ENCODE peak calls at places on chromosomes 3 and 15, in seven cellular contexts. One of them, this sample, is unnamed.

GRCh38 chr3:65019412-65020093 is 331.8 kb upstream of the ADAMTS9 start:
- DNase-seq in HL-60: no peak
- DNase-seq in mammary epithelial cell: no peak
- DNase-seq in pancreas: peak; percentile 20
- DNase-seq in MM.1S: no peak
- DNase-seq in uterus: no peak
- DNase-seq in upper lobe of right lung: no peak
- DNase-seq in this sample: no peak

GRCh38 chr15:66306381-66306780 is 13.0 kb downstream of the DIS3L start:
- DNase-seq in HL-60: no peak
- DNase-seq in mammary epithelial cell: no peak
- DNase-seq in pancreas: no peak
- DNase-seq in MM.1S: no peak
- DNase-seq in uterus: no peak
- DNase-seq in upper lobe of right lung: no peak
- DNase-seq in this sample: no peak

GRCh38 chr3:5187920-5188418 is 462 bp downstream of the EDEM1 start:
- DNase-seq in HL-60: no peak
- DNase-seq in mammary epithelial cell: peak; percentile 35
- DNase-seq in pancreas: peak; percentile 29
- DNase-seq in MM.1S: peak; percentile 25
- DNase-seq in uterus: peak; percentile 46
- DNase-seq in upper lobe of right lung: peak; percentile 85
- DNase-seq in this sample: peak; percentile 73

GRCh38 chr3:105715372-105715771 is 153.4 kb downstream of the CBLB start:
- DNase-seq in HL-60: no peak
- DNase-seq in mammary epithelial cell: peak; percentile 91
- DNase-seq in pancreas: no peak
- DNase-seq in MM.1S: no peak
- DNase-seq in uterus: no peak
- DNase-seq in upper lobe of right lung: no peak
- DNase-seq in this sample: no peak

GRCh38 chr3:48929358-48930035 is 10.9 kb downstream of the ARIH2 start:
- DNase-seq in HL-60: no peak
- DNase-seq in mammary epithelial cell: no peak
- DNase-seq in pancreas: no peak
- DNase-seq in MM.1S: no peak
- DNase-seq in uterus: no peak
- DNase-seq in upper lobe of right lung: no peak
- DNase-seq in this sample: no peak

GRCh38 chr3:48739955-48740823 is 23.2 kb upstream of the IP6K2 start:
- DNase-seq in HL-60: no peak
- DNase-seq in mammary epithelial cell: peak; percentile 54
- DNase-seq in pancreas: peak; percentile 87
- DNase-seq in MM.1S: peak; percentile 51
- DNase-seq in uterus: peak; percentile 77
- DNase-seq in upper lobe of right lung: peak; percentile 91
- DNase-seq in this sample: peak; percentile 90

GRCh38 chr3:184678317-184679055 is 33.4 kb downstream of the MAGEF1 start:
- DNase-seq in HL-60: no peak
- DNase-seq in mammary epithelial cell: no peak
- DNase-seq in pancreas: no peak
- DNase-seq in MM.1S: no peak
- DNase-seq in uterus: peak; percentile 48
- DNase-seq in upper lobe of right lung: no peak
- DNase-seq in this sample: no peak

GRCh38 chr15:31217067-31217466 is 109.6 kb upstream of the KLF13 start:
- DNase-seq in HL-60: no peak
- DNase-seq in mammary epithelial cell: no peak
- DNase-seq in pancreas: no peak
- DNase-seq in MM.1S: no peak
- DNase-seq in uterus: no peak
- DNase-seq in upper lobe of right lung: no peak
- DNase-seq in this sample: no peak

GRCh38 chr3:147361671-147362420 is 44.5 kb downstream of the ZIC4 start:
- DNase-seq in HL-60: peak; percentile 21
- DNase-seq in mammary epithelial cell: peak; percentile 3
- DNase-seq in pancreas: no peak
- DNase-seq in MM.1S: peak; percentile 30
- DNase-seq in uterus: no peak
- DNase-seq in upper lobe of right lung: peak; percentile 72
- DNase-seq in this sample: no peak

GRCh38 chr3:172522871-172523818 is at the start of gene TNFSF10:
- DNase-seq in HL-60: peak; percentile 61
- DNase-seq in mammary epithelial cell: peak; percentile 71
- DNase-seq in pancreas: peak; percentile 62
- DNase-seq in MM.1S: peak; percentile 90
- DNase-seq in uterus: peak; percentile 35
- DNase-seq in upper lobe of right lung: peak; percentile 77
- DNase-seq in this sample: peak; percentile 77

GRCh38 chr3:54858386-54858785 is 69.5 kb downstream of the LRTM1 start:
- DNase-seq in HL-60: no peak
- DNase-seq in mammary epithelial cell: no peak
- DNase-seq in pancreas: no peak
- DNase-seq in MM.1S: no peak
- DNase-seq in uterus: no peak
- DNase-seq in upper lobe of right lung: no peak
- DNase-seq in this sample: no peak

GRCh38 chr15:61749169-61749568 is 311.1 kb downstream of the VPS13C start:
- DNase-seq in HL-60: no peak
- DNase-seq in mammary epithelial cell: peak; percentile 96
- DNase-seq in pancreas: no peak
- DNase-seq in MM.1S: no peak
- DNase-seq in uterus: no peak
- DNase-seq in upper lobe of right lung: no peak
- DNase-seq in this sample: no peak

GRCh38 chr3:150341893-150342292 is 66.2 kb upstream of the TSC22D2 start:
- DNase-seq in HL-60: no peak
- DNase-seq in mammary epithelial cell: no peak
- DNase-seq in pancreas: no peak
- DNase-seq in MM.1S: no peak
- DNase-seq in uterus: no peak
- DNase-seq in upper lobe of right lung: no peak
- DNase-seq in this sample: no peak

GRCh38 chr3:190807719-190808375 is 54.6 kb downstream of the GMNC start:
- DNase-seq in HL-60: no peak
- DNase-seq in mammary epithelial cell: peak; percentile 69
- DNase-seq in pancreas: peak; percentile 84
- DNase-seq in MM.1S: no peak
- DNase-seq in uterus: peak; percentile 16
- DNase-seq in upper lobe of right lung: peak; percentile 76
- DNase-seq in this sample: peak; percentile 69

GRCh38 chr15:70361106-70361505 is 263.4 kb upstream of the TLE3 start:
- DNase-seq in HL-60: no peak
- DNase-seq in mammary epithelial cell: no peak
- DNase-seq in pancreas: no peak
- DNase-seq in MM.1S: no peak
- DNase-seq in uterus: no peak
- DNase-seq in upper lobe of right lung: no peak
- DNase-seq in this sample: no peak

GRCh38 chr3:192915724-192916123 is 1.9 kb downstream of the MB21D2 start:
- DNase-seq in HL-60: no peak
- DNase-seq in mammary epithelial cell: no peak
- DNase-seq in pancreas: no peak
- DNase-seq in MM.1S: no peak
- DNase-seq in uterus: no peak
- DNase-seq in upper lobe of right lung: no peak
- DNase-seq in this sample: no peak

GRCh38 chr3:68057637-68058320 is 403.4 kb upstream of the SUCLG2 start:
- DNase-seq in HL-60: no peak
- DNase-seq in mammary epithelial cell: no peak
- DNase-seq in pancreas: no peak
- DNase-seq in MM.1S: no peak
- DNase-seq in uterus: no peak
- DNase-seq in upper lobe of right lung: no peak
- DNase-seq in this sample: no peak

GRCh38 chr3:6282920-6283319 is 578.0 kb upstream of the GRM7 start:
- DNase-seq in HL-60: peak; percentile 12
- DNase-seq in mammary epithelial cell: no peak
- DNase-seq in pancreas: no peak
- DNase-seq in MM.1S: no peak
- DNase-seq in uterus: no peak
- DNase-seq in upper lobe of right lung: no peak
- DNase-seq in this sample: no peak

GRCh38 chr3:127448671-127449070 is 141.9 kb downstream of the TPRA1 start:
- DNase-seq in HL-60: no peak
- DNase-seq in mammary epithelial cell: no peak
- DNase-seq in pancreas: no peak
- DNase-seq in MM.1S: no peak
- DNase-seq in uterus: no peak
- DNase-seq in upper lobe of right lung: no peak
- DNase-seq in this sample: no peak

GRCh38 chr3:59515936-59516335 is 466.1 kb upstream of the CFAP20DC start:
- DNase-seq in HL-60: no peak
- DNase-seq in mammary epithelial cell: no peak
- DNase-seq in pancreas: no peak
- DNase-seq in MM.1S: no peak
- DNase-seq in uterus: no peak
- DNase-seq in upper lobe of right lung: no peak
- DNase-seq in this sample: no peak

GRCh38 chr3:172675371-172676193 is 35.3 kb downstream of the NCEH1 start:
- DNase-seq in HL-60: no peak
- DNase-seq in mammary epithelial cell: peak; percentile 52
- DNase-seq in pancreas: no peak
- DNase-seq in MM.1S: peak; percentile 69
- DNase-seq in uterus: no peak
- DNase-seq in upper lobe of right lung: no peak
- DNase-seq in this sample: no peak

GRCh38 chr3:125462722-125463299 is 57.2 kb downstream of the SNX4 start:
- DNase-seq in HL-60: no peak
- DNase-seq in mammary epithelial cell: no peak
- DNase-seq in pancreas: no peak
- DNase-seq in MM.1S: no peak
- DNase-seq in uterus: no peak
- DNase-seq in upper lobe of right lung: no peak
- DNase-seq in this sample: no peak

GRCh38 chr3:193762657-193763056 is 169.6 kb downstream of the OPA1 start:
- DNase-seq in HL-60: no peak
- DNase-seq in mammary epithelial cell: no peak
- DNase-seq in pancreas: no peak
- DNase-seq in MM.1S: no peak
- DNase-seq in uterus: no peak
- DNase-seq in upper lobe of right lung: no peak
- DNase-seq in this sample: no peak

GRCh38 chr3:143480306-143480852 is 360.8 kb downstream of the CHST2 start:
- DNase-seq in HL-60: no peak
- DNase-seq in mammary epithelial cell: no peak
- DNase-seq in pancreas: no peak
- DNase-seq in MM.1S: no peak
- DNase-seq in uterus: no peak
- DNase-seq in upper lobe of right lung: no peak
- DNase-seq in this sample: no peak

GRCh38 chr3:190811775-190812480 is 50.6 kb downstream of the GMNC start:
- DNase-seq in HL-60: peak; percentile 15
- DNase-seq in mammary epithelial cell: peak; percentile 40
- DNase-seq in pancreas: no peak
- DNase-seq in MM.1S: peak; percentile 83
- DNase-seq in uterus: no peak
- DNase-seq in upper lobe of right lung: no peak
- DNase-seq in this sample: no peak

GRCh38 chr15:85033148-85033547 is 51.5 kb downstream of the PDE8A start:
- DNase-seq in HL-60: no peak
- DNase-seq in mammary epithelial cell: no peak
- DNase-seq in pancreas: no peak
- DNase-seq in MM.1S: no peak
- DNase-seq in uterus: no peak
- DNase-seq in upper lobe of right lung: no peak
- DNase-seq in this sample: no peak

GRCh38 chr3:64152100-64152499 is 73.2 kb downstream of the PRICKLE2 start:
- DNase-seq in HL-60: no peak
- DNase-seq in mammary epithelial cell: peak; percentile 72
- DNase-seq in pancreas: no peak
- DNase-seq in MM.1S: no peak
- DNase-seq in uterus: peak; percentile 46
- DNase-seq in upper lobe of right lung: no peak
- DNase-seq in this sample: no peak

GRCh38 chr3:48789665-48790064 is 58.0 kb downstream of the PRKAR2A start:
- DNase-seq in HL-60: no peak
- DNase-seq in mammary epithelial cell: no peak
- DNase-seq in pancreas: no peak
- DNase-seq in MM.1S: no peak
- DNase-seq in uterus: no peak
- DNase-seq in upper lobe of right lung: no peak
- DNase-seq in this sample: no peak

GRCh38 chr15:28026221-28026620 is 72.9 kb downstream of the OCA2 start:
- DNase-seq in HL-60: no peak
- DNase-seq in mammary epithelial cell: no peak
- DNase-seq in pancreas: no peak
- DNase-seq in MM.1S: no peak
- DNase-seq in uterus: no peak
- DNase-seq in upper lobe of right lung: no peak
- DNase-seq in this sample: no peak

DNA sequence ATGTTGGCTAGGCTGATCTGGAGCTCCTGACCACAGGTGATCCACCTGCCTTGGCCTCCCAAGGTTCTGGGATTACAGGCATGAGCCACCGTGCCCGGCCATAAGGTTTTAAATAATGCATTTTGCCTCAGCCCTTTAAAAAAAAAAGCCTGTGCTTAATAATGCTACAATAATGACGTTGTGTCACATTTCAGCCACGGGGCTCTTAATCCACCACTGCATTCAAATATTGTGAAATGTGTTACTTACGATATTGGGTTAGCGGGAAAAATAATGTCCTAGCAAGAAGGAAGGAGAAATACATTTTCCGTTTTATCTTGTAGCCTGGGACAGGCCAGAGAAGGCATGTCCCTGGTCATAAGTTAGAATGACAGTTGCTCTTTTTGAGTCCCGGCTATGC is 17.6 kb downstream of the PAQR5 start:
- DNase-seq in HL-60: no peak
- DNase-seq in mammary epithelial cell: no peak
- DNase-seq in pancreas: no peak
- DNase-seq in MM.1S: no peak
- DNase-seq in uterus: no peak
- DNase-seq in upper lobe of right lung: peak; percentile 25
- DNase-seq in this sample: no peak
- TF ChIP-seq CTCF in HL-60: no peak
- TF ChIP-seq CTCF in mammary epithelial cell: no peak
- TF ChIP-seq CTCF in pancreas: no peak
- TF ChIP-seq CTCF in MM.1S: no peak
- TF ChIP-seq CTCF in uterus: no peak
- TF ChIP-seq CTCF in upper lobe of right lung: no peak
- TF ChIP-seq CTCF in this sample: no peak

GRCh38 chr3:152218604-152219003 is 50.1 kb upstream of the MBNL1 start:
- DNase-seq in HL-60: no peak
- DNase-seq in mammary epithelial cell: no peak
- DNase-seq in pancreas: no peak
- DNase-seq in MM.1S: no peak
- DNase-seq in uterus: no peak
- DNase-seq in upper lobe of right lung: no peak
- DNase-seq in this sample: no peak
- H3K4me3 ChIP-seq in HL-60: no peak overlapping the region
- H3K4me3 ChIP-seq in mammary epithelial cell: no peak overlapping the region
- H3K4me3 ChIP-seq in pancreas: no peak overlapping the region
- H3K4me3 ChIP-seq in MM.1S: no peak overlapping the region
- H3K4me3 ChIP-seq in uterus: no peak overlapping the region
- H3K4me3 ChIP-seq in upper lobe of right lung: no peak overlapping the region
- H3K4me3 ChIP-seq in this sample: no peak overlapping the region

GRCh38 chr3:151660890-151661289 is 72.8 kb upstream of the AADACL2 start:
- DNase-seq in HL-60: no peak
- DNase-seq in mammary epithelial cell: no peak
- DNase-seq in pancreas: no peak
- DNase-seq in MM.1S: no peak
- DNase-seq in uterus: no peak
- DNase-seq in upper lobe of right lung: no peak
- DNase-seq in this sample: no peak
- TF ChIP-seq CTCF in HL-60: no peak
- TF ChIP-seq CTCF in mammary epithelial cell: peak; percentile 14
- TF ChIP-seq CTCF in pancreas: no peak
- TF ChIP-seq CTCF in MM.1S: no peak
- TF ChIP-seq CTCF in uterus: no peak
- TF ChIP-seq CTCF in upper lobe of right lung: peak; percentile 22
- TF ChIP-seq CTCF in this sample: no peak

GRCh38 chr3:116067275-116067674 is 378.0 kb downstream of the LSAMP start:
- DNase-seq in HL-60: no peak
- DNase-seq in mammary epithelial cell: no peak
- DNase-seq in pancreas: no peak
- DNase-seq in MM.1S: no peak
- DNase-seq in uterus: no peak
- DNase-seq in upper lobe of right lung: no peak
- DNase-seq in this sample: no peak
- H3K4me3 ChIP-seq in HL-60: no peak overlapping the region
- H3K4me3 ChIP-seq in mammary epithelial cell: no peak overlapping the region
- H3K4me3 ChIP-seq in pancreas: no peak overlapping the region
- H3K4me3 ChIP-seq in MM.1S: no peak overlapping the region
- H3K4me3 ChIP-seq in uterus: no peak overlapping the region
- H3K4me3 ChIP-seq in upper lobe of right lung: no peak overlapping the region
- H3K4me3 ChIP-seq in this sample: no peak overlapping the region

This sample was measured in lower lobe of right lung.